ENCODE peak calls at places on chromosome 6, in nine cellular contexts. One of them, this sample, is unnamed.

GRCh38 chr6:7004581-7005297 is 103.0 kb upstream of the RREB1 start:
- DNase-seq in T-cell: no peak
- DNase-seq in COR-L47: no peak
- DNase-seq in HCEC 1CT: no peak
- DNase-seq in uterus: no peak
- DNase-seq in brain pericyte: no peak
- DNase-seq in colonic mucosa: no peak
- DNase-seq in left lung: no peak
- DNase-seq in ELR: no peak
- DNase-seq in this sample: no peak

GRCh38 chr6:37170273-37171140 is 555 bp downstream of the PIM1 start:
- DNase-seq in T-cell: peak; percentile 44
- DNase-seq in COR-L47: peak; percentile 71
- DNase-seq in HCEC 1CT: peak; percentile 29
- DNase-seq in uterus: peak; percentile 61
- DNase-seq in brain pericyte: no peak
- DNase-seq in colonic mucosa: peak; percentile 53
- DNase-seq in left lung: no peak
- DNase-seq in ELR: peak; percentile 72
- DNase-seq in this sample: peak; percentile 63

GRCh38 chr6:79946242-79946641 is 1.1 kb downstream of the ELOVL4 start:
- DNase-seq in T-cell: peak; percentile 32
- DNase-seq in COR-L47: peak; percentile 30
- DNase-seq in HCEC 1CT: peak; percentile 32
- DNase-seq in uterus: no peak
- DNase-seq in brain pericyte: no peak
- DNase-seq in colonic mucosa: no peak
- DNase-seq in left lung: no peak
- DNase-seq in ELR: peak; percentile 57
- DNase-seq in this sample: peak; percentile 18

GRCh38 chr6:114362957-114363356 is 20.1 kb upstream of the HS3ST5 start:
- DNase-seq in T-cell: no peak
- DNase-seq in COR-L47: no peak
- DNase-seq in HCEC 1CT: no peak
- DNase-seq in uterus: no peak
- DNase-seq in brain pericyte: no peak
- DNase-seq in colonic mucosa: no peak
- DNase-seq in left lung: no peak
- DNase-seq in ELR: no peak
- DNase-seq in this sample: no peak

GRCh38 chr6:122676688-122677087 is 66.5 kb downstream of the PKIB start:
- DNase-seq in T-cell: no peak
- DNase-seq in COR-L47: no peak
- DNase-seq in HCEC 1CT: no peak
- DNase-seq in uterus: no peak
- DNase-seq in brain pericyte: no peak
- DNase-seq in colonic mucosa: no peak
- DNase-seq in left lung: no peak
- DNase-seq in ELR: no peak
- DNase-seq in this sample: no peak

GRCh38 chr6:15299430-15300131 is 53.7 kb downstream of the JARID2 start:
- DNase-seq in T-cell: peak; percentile 60
- DNase-seq in COR-L47: no peak
- DNase-seq in HCEC 1CT: peak; percentile 54
- DNase-seq in uterus: no peak
- DNase-seq in brain pericyte: no peak
- DNase-seq in colonic mucosa: no peak
- DNase-seq in left lung: no peak
- DNase-seq in ELR: peak; percentile 55
- DNase-seq in this sample: no peak

GRCh38 chr6:165081944-165082532 is 227.4 kb downstream of the C6orf118 start:
- DNase-seq in T-cell: no peak
- DNase-seq in COR-L47: no peak
- DNase-seq in HCEC 1CT: no peak
- DNase-seq in uterus: no peak
- DNase-seq in brain pericyte: no peak
- DNase-seq in colonic mucosa: no peak
- DNase-seq in left lung: no peak
- DNase-seq in ELR: no peak
- DNase-seq in this sample: no peak

GRCh38 chr6:157685596-157686280 is 137.3 kb upstream of the SNX9 start:
- DNase-seq in T-cell: no peak
- DNase-seq in COR-L47: no peak
- DNase-seq in HCEC 1CT: no peak
- DNase-seq in uterus: no peak
- DNase-seq in brain pericyte: no peak
- DNase-seq in colonic mucosa: no peak
- DNase-seq in left lung: no peak
- DNase-seq in ELR: no peak
- DNase-seq in this sample: no peak

GRCh38 chr6:63066053-63066704 is 145.1 kb upstream of the FKBP1C start:
- DNase-seq in T-cell: no peak
- DNase-seq in COR-L47: no peak
- DNase-seq in HCEC 1CT: no peak
- DNase-seq in uterus: no peak
- DNase-seq in brain pericyte: no peak
- DNase-seq in colonic mucosa: no peak
- DNase-seq in left lung: no peak
- DNase-seq in ELR: no peak
- DNase-seq in this sample: no peak

GRCh38 chr6:32223258-32224235 is at the start of gene NOTCH4:
- DNase-seq in T-cell: no peak
- DNase-seq in COR-L47: no peak
- DNase-seq in HCEC 1CT: no peak
- DNase-seq in uterus: no peak
- DNase-seq in brain pericyte: no peak
- DNase-seq in colonic mucosa: no peak
- DNase-seq in left lung: no peak
- DNase-seq in ELR: peak; percentile 16
- DNase-seq in this sample: no peak

GRCh38 chr6:84512396-84512795 is 252.0 kb downstream of the TBX18 start:
- DNase-seq in T-cell: no peak
- DNase-seq in COR-L47: no peak
- DNase-seq in HCEC 1CT: no peak
- DNase-seq in uterus: no peak
- DNase-seq in brain pericyte: no peak
- DNase-seq in colonic mucosa: no peak
- DNase-seq in left lung: no peak
- DNase-seq in ELR: no peak
- DNase-seq in this sample: no peak

This sample was measured in NCI-H2227 treated with DMSO at 0.1 percent for 48 hours.